ENCODE peak calls at places on chromosomes 12 and 14, in eight cellular contexts. P, Z, W, N, D, R, A and B are unnamed samples.

GRCh38 chr14:68146812-68147211 is 327.2 kb downstream of the RAD51B start:
- DNase-seq in P (no peak), Z (no peak), W (no peak), N (no peak), D (no peak), R (no peak), A (peak; percentile 78), B (no peak)

GRCh38 chr12:121894633-121895032 is 6.0 kb downstream of the PSMD9 start:
- DNase-seq in P (no peak), Z (no peak), W (no peak), N (peak; percentile 76), D (no peak), R (no peak), A (peak; percentile 69), B (no peak)

GRCh38 chr12:2976581-2976996 is 17.4 kb downstream of the TEAD4 start:
- DNase-seq in P (no peak), Z (no peak), W (no peak), N (no peak), D (no peak), R (no peak), A (peak; percentile 68), B (no peak)

GRCh38 chr12:47397664-47398281 is 308.1 kb downstream of the RPAP3 start:
- DNase-seq in P (no peak), Z (no peak), W (peak; percentile 52), N (no peak), D (no peak), R (peak; percentile 23), A (peak; percentile 80), B (no peak)

GRCh38 chr12:57216014-57216891 is at the start of gene NXPH4:
- DNase-seq in P (no peak), Z (no peak), W (peak; percentile 58), N (peak; percentile 91), D (peak; percentile 44), R (no peak), A (peak; percentile 46), B (no peak)

GRCh38 chr14:70721542-70721941 is 79.8 kb downstream of the TTC9 start:
- DNase-seq in P (no peak), Z (no peak), W (no peak), N (no peak), D (no peak), R (peak; percentile 22), A (peak; percentile 33), B (no peak)

GRCh38 chr12:25710149-25710548 is 157.1 kb upstream of the LMNTD1 start:
- DNase-seq in P (no peak), Z (no peak), W (no peak), N (no peak), D (no peak), R (no peak), A (no peak), B (no peak)

GRCh38 chr14:103718572-103718971 is 3.0 kb downstream of the ZFYVE21 start:
- DNase-seq in P (peak; percentile 53), Z (no peak), W (no peak), N (no peak), D (no peak), R (no peak), A (no peak), B (no peak)

GRCh38 chr12:15274561-15274967 is 47.7 kb upstream of the PTPRO start:
- DNase-seq in P (no peak), Z (no peak), W (no peak), N (no peak), D (no peak), R (no peak), A (no peak), B (no peak)

GRCh38 chr14:85572845-85573244 is 42.9 kb downstream of the FLRT2 start:
- DNase-seq in P (no peak), Z (no peak), W (no peak), N (no peak), D (no peak), R (no peak), A (no peak), B (no peak)

GRCh38 chr14:103522028-103522581 is 525 bp downstream of the CKB start:
- DNase-seq in P (peak; percentile 35), Z (no peak), W (no peak), N (peak; percentile 75), D (no peak), R (no peak), A (peak; percentile 43), B (no peak)

GRCh38 chr14:96086574-96087077 is 47.5 kb downstream of the C14orf132 start:
- DNase-seq in P (no peak), Z (no peak), W (no peak), N (no peak), D (no peak), R (no peak), A (no peak), B (no peak)

GRCh38 chr12:2179953-2180736 is 127.4 kb downstream of the CACNA1C start:
- DNase-seq in P (peak; percentile 76), Z (peak; percentile 56), W (peak; percentile 22), N (no peak), D (no peak), R (peak; percentile 86), A (no peak), B (peak; percentile 84)

GRCh38 chr14:88470542-88471440 is 84.0 kb downstream of the PTPN21 start:
- DNase-seq in P (no peak), Z (no peak), W (no peak), N (no peak), D (no peak), R (no peak), A (no peak), B (no peak)

GRCh38 chr14:73666583-73666982 is 21.8 kb downstream of the DNAL1 start:
- DNase-seq in P (no peak), Z (no peak), W (no peak), N (no peak), D (no peak), R (no peak), A (no peak), B (no peak)

DNA sequence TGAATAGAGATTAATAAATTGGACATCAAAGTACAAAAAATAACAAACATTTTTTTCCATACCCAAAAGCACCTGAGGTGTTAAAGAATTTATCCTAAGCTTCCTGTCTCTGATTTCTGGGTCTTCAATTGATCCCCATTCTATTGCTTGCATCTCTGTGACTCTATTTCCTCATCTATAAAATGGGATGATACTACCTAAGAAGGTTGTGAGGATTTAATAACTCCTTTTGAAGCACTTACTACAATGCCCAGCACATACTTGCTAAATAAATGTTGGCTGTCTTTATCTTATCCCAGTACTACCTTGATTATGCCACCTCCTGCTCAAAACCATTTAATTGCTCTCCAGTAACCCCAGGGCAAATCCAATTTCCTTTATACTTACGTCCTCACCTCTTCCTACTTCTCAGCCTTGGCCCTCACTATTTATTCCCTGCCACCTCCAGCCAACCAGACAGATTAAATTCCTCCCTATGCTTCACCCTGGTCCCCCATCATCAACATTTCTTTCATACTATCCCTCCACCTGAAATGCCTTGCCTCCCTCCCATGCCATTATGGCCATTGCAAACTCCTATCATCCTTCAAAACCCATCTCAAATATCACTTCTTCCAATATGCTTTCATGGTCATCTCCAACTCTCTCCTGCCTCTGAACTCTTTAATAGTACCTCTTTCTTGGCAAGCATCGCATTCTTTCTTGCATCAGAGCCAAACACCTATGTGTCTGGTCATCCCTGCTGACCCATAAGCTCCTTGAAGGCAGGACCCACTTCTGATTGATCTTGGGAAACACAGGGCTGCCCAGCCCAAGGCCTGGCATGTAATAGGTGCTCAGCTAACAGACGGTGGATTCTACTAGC is 7.9 kb upstream of the ASIC1 start:
- DNase-seq in P (no peak), Z (no peak), W (no peak), N (no peak), D (no peak), R (no peak), A (no peak), B (no peak)
- H3K27me3 ChIP-seq in P (peaks cover 2% of the 10 kb centered on the region), Z (peaks cover 16% of the 10 kb centered on the region), W (no peaks in the 10 kb centered on the region), N (peaks cover 39% of the 10 kb centered on the region), D (no peaks in the 10 kb centered on the region), R (no peaks in the 10 kb centered on the region), A (no peaks in the 10 kb centered on the region), B (no peaks in the 10 kb centered on the region)

GRCh38 chr12:54563787-54564186 is 14.4 kb downstream of the PDE1B start:
- DNase-seq in P (no peak), Z (no peak), W (no peak), N (no peak), D (no peak), R (no peak), A (no peak), B (no peak)

GRCh38 chr12:54560374-54560858 is 11.0 kb downstream of the PDE1B start:
- DNase-seq in P (peak; percentile 88), Z (peak; percentile 93), W (peak; percentile 95), N (peak; percentile 98), D (peak; percentile 86), R (peak; percentile 88), A (peak; percentile 95), B (peak; percentile 93)

GRCh38 chr12:54558759-54559158 is 9.4 kb downstream of the PDE1B start:
- DNase-seq in P (no peak), Z (no peak), W (no peak), N (no peak), D (no peak), R (no peak), A (no peak), B (no peak)

GRCh38 chr12:54562720-54563356 is 13.4 kb downstream of the PDE1B start:
- DNase-seq in P (no peak), Z (no peak), W (no peak), N (peak; percentile 43), D (no peak), R (no peak), A (no peak), B (no peak)

DNA sequence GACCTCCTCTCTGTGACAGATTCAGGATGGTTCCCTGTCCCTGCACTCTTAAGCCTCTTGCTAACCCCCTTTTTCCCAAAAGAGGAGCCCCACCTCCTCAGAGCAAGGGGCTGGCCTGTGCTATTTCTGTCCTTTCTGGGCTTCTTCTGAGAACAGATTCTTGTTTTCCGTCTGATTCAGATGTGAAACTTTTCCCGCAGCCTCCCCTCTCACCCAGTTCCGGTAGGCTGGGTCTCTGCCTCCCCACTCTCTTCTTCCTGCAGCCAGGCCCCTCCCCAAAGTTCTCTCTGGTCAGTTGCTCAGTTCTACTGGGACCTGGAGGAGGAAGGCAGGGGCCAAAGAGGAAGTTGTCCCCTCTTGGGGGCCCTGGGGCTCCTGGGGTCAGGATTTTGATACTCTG is 11.8 kb downstream of the PDE1B start:
- DNase-seq in P (peak; percentile 28), Z (peak; percentile 66), W (peak; percentile 24), N (peak; percentile 60), D (no peak), R (peak; percentile 46), A (no peak), B (no peak)
- H3K4me3 ChIP-seq in P (peak overlapping the region; percentile 64), Z (peak overlapping the region; percentile 56), W (peak overlapping the region; percentile 36), N (no peak overlapping the region), D (no peak overlapping the region), R (peak overlapping the region; percentile 22), A (no peak overlapping the region), B (peak overlapping the region; percentile 43)

GRCh38 chr14:90549794-90550591 is 153.2 kb downstream of the CALM1 start:
- DNase-seq in P (no peak), Z (no peak), W (no peak), N (no peak), D (no peak), R (no peak), A (no peak), B (no peak)
- H3K4me1 ChIP-seq in P (peaks cover 25% of the 10 kb centered on the region), Z (peaks cover 41% of the 10 kb centered on the region), W (no peaks in the 10 kb centered on the region), N (peaks cover 4% of the 10 kb centered on the region), D (no peaks in the 10 kb centered on the region), R (peaks cover 28% of the 10 kb centered on the region), A (no peaks in the 10 kb centered on the region), B (peaks cover 61% of the 10 kb centered on the region)

DNA sequence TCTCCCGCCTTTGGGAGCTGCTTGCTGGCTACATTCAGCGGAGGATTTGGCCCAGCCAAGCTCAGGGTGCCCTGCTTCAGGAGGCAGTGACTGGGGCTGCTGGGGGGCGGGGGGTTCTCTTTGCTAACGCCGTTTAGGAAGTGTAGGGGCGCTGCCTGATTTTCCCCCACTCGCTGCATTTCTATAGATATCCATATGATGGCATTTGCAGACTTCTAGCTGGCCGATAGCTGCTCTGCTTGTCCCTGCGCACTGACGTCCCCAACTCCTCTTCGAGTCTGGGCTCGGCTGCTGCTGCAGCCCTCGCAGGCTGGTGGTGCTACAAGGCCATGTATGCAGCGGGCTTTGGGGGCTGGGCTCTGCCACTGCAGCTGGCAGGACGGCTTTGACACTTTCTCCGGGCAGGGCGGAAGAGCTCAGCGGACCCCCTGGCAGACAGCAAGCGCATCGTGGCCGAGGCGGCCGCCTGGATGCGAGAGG is 3.1 kb downstream of the LRFN5 start:
- DNase-seq in P (peak; percentile 45), Z (peak; percentile 29), W (no peak), N (peak; percentile 94), D (no peak), R (peak; percentile 76), A (peak; percentile 94), B (no peak)
- H3K27me3 ChIP-seq in P (peaks cover 25% of the 10 kb centered on the region), Z (peaks cover 67% of the 10 kb centered on the region), W (peaks cover 18% of the 10 kb centered on the region), N (peaks cover 40% of the 10 kb centered on the region), D (peaks cover 57% of the 10 kb centered on the region), R (no peaks in the 10 kb centered on the region), A (peaks cover 8% of the 10 kb centered on the region), B (no peaks in the 10 kb centered on the region)